ENCODE peak calls at places on chromosome 10, in four cellular contexts. One of them, this sample, is unnamed.
A peak's percentile ranks its signal among the peaks of the same experiment; 100 is the strongest.

GRCh38 chr10:17003151-17003550 is 126.5 kb downstream of the CUBN start:
- DNase-seq in GM20000: no peak
- DNase-seq in stimulated activated CD4-positive, alpha-beta T cell treated with anti-CD3 and anti-CD28 coated beads, Interleukin-1b, Interleukin-23, amount 100 ng/mL, for 24 hours: no peak
- DNase-seq in mucosa of descending colon: no peak
- DNase-seq in this sample: no peak

GRCh38 chr10:96288151-96288621 is 16.0 kb upstream of the DNTT start:
- DNase-seq in GM20000: peak; percentile 59
- DNase-seq in stimulated activated CD4-positive, alpha-beta T cell treated with anti-CD3 and anti-CD28 coated beads, Interleukin-1b, Interleukin-23, amount 100 ng/mL, for 24 hours: no peak
- DNase-seq in mucosa of descending colon: no peak
- DNase-seq in this sample: peak; percentile 52

GRCh38 chr10:71712572-71713134 is 6.9 kb downstream of the C10orf105 start:
- DNase-seq in GM20000: no peak
- DNase-seq in stimulated activated CD4-positive, alpha-beta T cell treated with anti-CD3 and anti-CD28 coated beads, Interleukin-1b, Interleukin-23, amount 100 ng/mL, for 24 hours: no peak
- DNase-seq in mucosa of descending colon: no peak
- DNase-seq in this sample: no peak

GRCh38 chr10:118873738-118874105 is 119.0 kb upstream of the CACUL1 start:
- DNase-seq in GM20000: no peak
- DNase-seq in stimulated activated CD4-positive, alpha-beta T cell treated with anti-CD3 and anti-CD28 coated beads, Interleukin-1b, Interleukin-23, amount 100 ng/mL, for 24 hours: no peak
- DNase-seq in mucosa of descending colon: no peak
- DNase-seq in this sample: no peak

GRCh38 chr10:113087082-113088029 is 137.3 kb downstream of the TCF7L2 start:
- DNase-seq in GM20000: no peak
- DNase-seq in stimulated activated CD4-positive, alpha-beta T cell treated with anti-CD3 and anti-CD28 coated beads, Interleukin-1b, Interleukin-23, amount 100 ng/mL, for 24 hours: no peak
- DNase-seq in mucosa of descending colon: peak; percentile 69
- DNase-seq in this sample: no peak

GRCh38 chr10:129972145-129972965 is 8.3 kb upstream of the EBF3 start:
- DNase-seq in GM20000: peak; percentile 41
- DNase-seq in stimulated activated CD4-positive, alpha-beta T cell treated with anti-CD3 and anti-CD28 coated beads, Interleukin-1b, Interleukin-23, amount 100 ng/mL, for 24 hours: no peak
- DNase-seq in mucosa of descending colon: no peak
- DNase-seq in this sample: peak; percentile 34

GRCh38 chr10:102914781-102915180 is 3.3 kb upstream of the CNNM2 start:
- DNase-seq in GM20000: no peak
- DNase-seq in stimulated activated CD4-positive, alpha-beta T cell treated with anti-CD3 and anti-CD28 coated beads, Interleukin-1b, Interleukin-23, amount 100 ng/mL, for 24 hours: no peak
- DNase-seq in mucosa of descending colon: no peak
- DNase-seq in this sample: no peak

GRCh38 chr10:5484205-5484604 is 15.2 kb downstream of the CALML5 start:
- DNase-seq in GM20000: no peak
- DNase-seq in stimulated activated CD4-positive, alpha-beta T cell treated with anti-CD3 and anti-CD28 coated beads, Interleukin-1b, Interleukin-23, amount 100 ng/mL, for 24 hours: no peak
- DNase-seq in mucosa of descending colon: no peak
- DNase-seq in this sample: no peak

GRCh38 chr10:101322266-101323151 is 31.5 kb upstream of the BTRC start:
- DNase-seq in GM20000: no peak
- DNase-seq in stimulated activated CD4-positive, alpha-beta T cell treated with anti-CD3 and anti-CD28 coated beads, Interleukin-1b, Interleukin-23, amount 100 ng/mL, for 24 hours: no peak
- DNase-seq in mucosa of descending colon: no peak
- DNase-seq in this sample: no peak

GRCh38 chr10:117552156-117552620 is 9.6 kb downstream of the EMX2 start:
- DNase-seq in GM20000: no peak
- DNase-seq in stimulated activated CD4-positive, alpha-beta T cell treated with anti-CD3 and anti-CD28 coated beads, Interleukin-1b, Interleukin-23, amount 100 ng/mL, for 24 hours: no peak
- DNase-seq in mucosa of descending colon: no peak
- DNase-seq in this sample: peak; percentile 31

GRCh38 chr10:90592903-90593302 is 264.9 kb downstream of the HTR7 start:
- DNase-seq in GM20000: peak; percentile 7
- DNase-seq in stimulated activated CD4-positive, alpha-beta T cell treated with anti-CD3 and anti-CD28 coated beads, Interleukin-1b, Interleukin-23, amount 100 ng/mL, for 24 hours: no peak
- DNase-seq in mucosa of descending colon: no peak
- DNase-seq in this sample: peak; percentile 2

GRCh38 chr10:132111871-132112341 is 46.2 kb downstream of the JAKMIP3 start:
- DNase-seq in GM20000: no peak
- DNase-seq in stimulated activated CD4-positive, alpha-beta T cell treated with anti-CD3 and anti-CD28 coated beads, Interleukin-1b, Interleukin-23, amount 100 ng/mL, for 24 hours: no peak
- DNase-seq in mucosa of descending colon: no peak
- DNase-seq in this sample: no peak

GRCh38 chr10:131206136-131206995 is 105.2 kb downstream of the TCERG1L start:
- DNase-seq in GM20000: no peak
- DNase-seq in stimulated activated CD4-positive, alpha-beta T cell treated with anti-CD3 and anti-CD28 coated beads, Interleukin-1b, Interleukin-23, amount 100 ng/mL, for 24 hours: no peak
- DNase-seq in mucosa of descending colon: peak; percentile 27
- DNase-seq in this sample: no peak

GRCh38 chr10:57624066-57624465 is 643.6 kb downstream of the IPMK start:
- DNase-seq in GM20000: no peak
- DNase-seq in stimulated activated CD4-positive, alpha-beta T cell treated with anti-CD3 and anti-CD28 coated beads, Interleukin-1b, Interleukin-23, amount 100 ng/mL, for 24 hours: no peak
- DNase-seq in mucosa of descending colon: no peak
- DNase-seq in this sample: no peak

GRCh38 chr10:110794808-110795207 is 76.9 kb upstream of the PDCD4 start:
- DNase-seq in GM20000: no peak
- DNase-seq in stimulated activated CD4-positive, alpha-beta T cell treated with anti-CD3 and anti-CD28 coated beads, Interleukin-1b, Interleukin-23, amount 100 ng/mL, for 24 hours: no peak
- DNase-seq in mucosa of descending colon: no peak
- DNase-seq in this sample: no peak

GRCh38 chr10:82228701-82229100 is 353.7 kb downstream of the NRG3 start:
- DNase-seq in GM20000: no peak
- DNase-seq in stimulated activated CD4-positive, alpha-beta T cell treated with anti-CD3 and anti-CD28 coated beads, Interleukin-1b, Interleukin-23, amount 100 ng/mL, for 24 hours: no peak
- DNase-seq in mucosa of descending colon: no peak
- DNase-seq in this sample: no peak

GRCh38 chr10:15813415-15813814 is 46.9 kb downstream of the MINDY3 start:
- DNase-seq in GM20000: no peak
- DNase-seq in stimulated activated CD4-positive, alpha-beta T cell treated with anti-CD3 and anti-CD28 coated beads, Interleukin-1b, Interleukin-23, amount 100 ng/mL, for 24 hours: no peak
- DNase-seq in mucosa of descending colon: no peak
- DNase-seq in this sample: no peak

GRCh38 chr10:93622942-93623341 is 10.6 kb downstream of the PDE6C start:
- DNase-seq in GM20000: no peak
- DNase-seq in stimulated activated CD4-positive, alpha-beta T cell treated with anti-CD3 and anti-CD28 coated beads, Interleukin-1b, Interleukin-23, amount 100 ng/mL, for 24 hours: no peak
- DNase-seq in mucosa of descending colon: no peak
- DNase-seq in this sample: no peak

GRCh38 chr10:71694567-71694968 is 25.0 kb downstream of the C10orf105 start:
- DNase-seq in GM20000: peak; percentile 93
- DNase-seq in stimulated activated CD4-positive, alpha-beta T cell treated with anti-CD3 and anti-CD28 coated beads, Interleukin-1b, Interleukin-23, amount 100 ng/mL, for 24 hours: no peak
- DNase-seq in mucosa of descending colon: peak; percentile 74
- DNase-seq in this sample: peak; percentile 95

GRCh38 chr10:119450606-119451304 is 91.8 kb downstream of the RGS10 start:
- DNase-seq in GM20000: no peak
- DNase-seq in stimulated activated CD4-positive, alpha-beta T cell treated with anti-CD3 and anti-CD28 coated beads, Interleukin-1b, Interleukin-23, amount 100 ng/mL, for 24 hours: no peak
- DNase-seq in mucosa of descending colon: no peak
- DNase-seq in this sample: no peak

GRCh38 chr10:80530251-80530650 is 7.5 kb upstream of the SH2D4B start:
- DNase-seq in GM20000: no peak
- DNase-seq in stimulated activated CD4-positive, alpha-beta T cell treated with anti-CD3 and anti-CD28 coated beads, Interleukin-1b, Interleukin-23, amount 100 ng/mL, for 24 hours: no peak
- DNase-seq in mucosa of descending colon: no peak
- DNase-seq in this sample: no peak

GRCh38 chr10:78254013-78254412 is 220.3 kb downstream of the RPS24 start:
- DNase-seq in GM20000: no peak
- DNase-seq in stimulated activated CD4-positive, alpha-beta T cell treated with anti-CD3 and anti-CD28 coated beads, Interleukin-1b, Interleukin-23, amount 100 ng/mL, for 24 hours: no peak
- DNase-seq in mucosa of descending colon: no peak
- DNase-seq in this sample: no peak

GRCh38 chr10:77030408-77030717 is 607.2 kb downstream of the KCNMA1 start:
- DNase-seq in GM20000: no peak
- DNase-seq in stimulated activated CD4-positive, alpha-beta T cell treated with anti-CD3 and anti-CD28 coated beads, Interleukin-1b, Interleukin-23, amount 100 ng/mL, for 24 hours: no peak
- DNase-seq in mucosa of descending colon: no peak
- DNase-seq in this sample: no peak

GRCh38 chr10:70664702-70665195 is 7.6 kb upstream of the ADAMTS14 start:
- DNase-seq in GM20000: no peak
- DNase-seq in stimulated activated CD4-positive, alpha-beta T cell treated with anti-CD3 and anti-CD28 coated beads, Interleukin-1b, Interleukin-23, amount 100 ng/mL, for 24 hours: no peak
- DNase-seq in mucosa of descending colon: no peak
- DNase-seq in this sample: no peak

GRCh38 chr10:23358357-23358756 is 13.8 kb upstream of the C10orf67 start:
- DNase-seq in GM20000: no peak
- DNase-seq in stimulated activated CD4-positive, alpha-beta T cell treated with anti-CD3 and anti-CD28 coated beads, Interleukin-1b, Interleukin-23, amount 100 ng/mL, for 24 hours: no peak
- DNase-seq in mucosa of descending colon: no peak
- DNase-seq in this sample: no peak

GRCh38 chr10:110456523-110457091 is 41.1 kb upstream of the DUSP5 start:
- DNase-seq in GM20000: no peak
- DNase-seq in stimulated activated CD4-positive, alpha-beta T cell treated with anti-CD3 and anti-CD28 coated beads, Interleukin-1b, Interleukin-23, amount 100 ng/mL, for 24 hours: no peak
- DNase-seq in mucosa of descending colon: no peak
- DNase-seq in this sample: no peak

GRCh38 chr10:2813277-2813676 is 254.1 kb upstream of the PFKP start:
- DNase-seq in GM20000: no peak
- DNase-seq in stimulated activated CD4-positive, alpha-beta T cell treated with anti-CD3 and anti-CD28 coated beads, Interleukin-1b, Interleukin-23, amount 100 ng/mL, for 24 hours: no peak
- DNase-seq in mucosa of descending colon: no peak
- DNase-seq in this sample: no peak

GRCh38 chr10:17660921-17661320 is 17.0 kb downstream of the STAM start:
- DNase-seq in GM20000: no peak
- DNase-seq in stimulated activated CD4-positive, alpha-beta T cell treated with anti-CD3 and anti-CD28 coated beads, Interleukin-1b, Interleukin-23, amount 100 ng/mL, for 24 hours: no peak
- DNase-seq in mucosa of descending colon: no peak
- DNase-seq in this sample: no peak

GRCh38 chr10:22341190-22341935 is 3.9 kb upstream of the SPAG6 start:
- DNase-seq in GM20000: no peak
- DNase-seq in stimulated activated CD4-positive, alpha-beta T cell treated with anti-CD3 and anti-CD28 coated beads, Interleukin-1b, Interleukin-23, amount 100 ng/mL, for 24 hours: no peak
- DNase-seq in mucosa of descending colon: peak; percentile 68
- DNase-seq in this sample: peak; percentile 53

GRCh38 chr10:24357344-24358021 is 148.5 kb downstream of the KIAA1217 start:
- DNase-seq in GM20000: no peak
- DNase-seq in stimulated activated CD4-positive, alpha-beta T cell treated with anti-CD3 and anti-CD28 coated beads, Interleukin-1b, Interleukin-23, amount 100 ng/mL, for 24 hours: no peak
- DNase-seq in mucosa of descending colon: no peak
- DNase-seq in this sample: no peak

GRCh38 chr10:78905940-78906308 is 162.8 kb upstream of the ZMIZ1 start:
- DNase-seq in GM20000: no peak
- DNase-seq in stimulated activated CD4-positive, alpha-beta T cell treated with anti-CD3 and anti-CD28 coated beads, Interleukin-1b, Interleukin-23, amount 100 ng/mL, for 24 hours: no peak
- DNase-seq in mucosa of descending colon: no peak
- DNase-seq in this sample: no peak

GRCh38 chr10:24541239-24541753 is 182.4 kb downstream of the ARHGAP21 start:
- DNase-seq in GM20000: no peak
- DNase-seq in stimulated activated CD4-positive, alpha-beta T cell treated with anti-CD3 and anti-CD28 coated beads, Interleukin-1b, Interleukin-23, amount 100 ng/mL, for 24 hours: no peak
- DNase-seq in mucosa of descending colon: no peak
- DNase-seq in this sample: no peak

GRCh38 chr10:16967000-16967865 is 150.0 kb upstream of the RSU1 start:
- DNase-seq in GM20000: no peak
- DNase-seq in stimulated activated CD4-positive, alpha-beta T cell treated with anti-CD3 and anti-CD28 coated beads, Interleukin-1b, Interleukin-23, amount 100 ng/mL, for 24 hours: no peak
- DNase-seq in mucosa of descending colon: no peak
- DNase-seq in this sample: no peak

GRCh38 chr10:13803566-13804554 is 217.1 kb downstream of the PRPF18 start:
- DNase-seq in GM20000: no peak
- DNase-seq in stimulated activated CD4-positive, alpha-beta T cell treated with anti-CD3 and anti-CD28 coated beads, Interleukin-1b, Interleukin-23, amount 100 ng/mL, for 24 hours: no peak
- DNase-seq in mucosa of descending colon: no peak
- DNase-seq in this sample: no peak

This sample was measured in GM13976.